ENCODE peak calls at places on chromosomes 12 and 14, in ten cellular contexts. Q is mucosa of gallbladder; R is kidney epithelial cell; E is activated CD8-positive, alpha-beta T cell treated with anti-CD3 and anti-CD28 coated beads for 36 hours; A is SW480; T is neuronal stem cell; S is memory B cell; G is astrocyte of the spinal cord; L is SK-N-DZ; H is anterior cingulate cortex. X is an unnamed sample.

GRCh38 chr12:61452076-61452475 is 808.1 kb upstream of the USP15 start:
- DNase-seq in Q (no peak), R (no peak), E (no peak), A (peak), T (peak), S (no peak), G (no peak), L (no peak), H (no peak), X (no peak)

GRCh38 chr12:6603095-6603567 is 4.0 kb downstream of the CHD4 start:
- DNase-seq in Q (no peak), R (no peak), E (peak), A (no peak), T (no peak), S (no peak), G (peak), L (no peak), H (no peak), X (peak)

GRCh38 chr14:82501554-82501953 is 967.9 kb upstream of the SEL1L start:
- DNase-seq in Q (no peak), R (no peak), E (no peak), A (peak), T (no peak), S (no peak), G (no peak), L (no peak), H (no peak), X (peak)

GRCh38 chr12:49537231-49537708 is 1.6 kb upstream of the KCNH3 start:
- DNase-seq in Q (no peak), R (no peak), E (no peak), A (no peak), T (no peak), S (no peak), G (no peak), L (peak), H (no peak), X (peak)

GRCh38 chr14:91254456-91254855 is 10.0 kb upstream of the GPR68 start:
- DNase-seq in Q (no peak), R (no peak), E (peak), A (no peak), T (no peak), S (no peak), G (no peak), L (no peak), H (no peak), X (peak)

GRCh38 chr12:15728118-15728598 is 61.0 kb downstream of the EPS8 start:
- DNase-seq in Q (no peak), R (peak), E (no peak), A (no peak), T (no peak), S (no peak), G (peak), L (no peak), H (no peak), X (peak)

GRCh38 chr14:54798465-54799124 is 104.0 kb downstream of the GCH1 start:
- DNase-seq in Q (no peak), R (no peak), E (no peak), A (no peak), T (no peak), S (no peak), G (no peak), L (no peak), H (no peak), X (peak)

GRCh38 chr14:104436047-104436531 is 143.5 kb upstream of the C14orf180 start:
- DNase-seq in Q (peak), R (no peak), E (no peak), A (peak), T (no peak), S (no peak), G (peak), L (peak), H (no peak), X (no peak)

GRCh38 chr14:74867673-74868072 is 8.3 kb downstream of the PROX2 start:
- DNase-seq in Q (peak), R (no peak), E (peak), A (no peak), T (no peak), S (no peak), G (peak), L (no peak), H (no peak), X (no peak)

GRCh38 chr12:65430571-65431306 is 152.3 kb downstream of the MSRB3 start:
- DNase-seq in Q (no peak), R (peak), E (no peak), A (peak), T (no peak), S (no peak), G (peak), L (no peak), H (no peak), X (no peak)

GRCh38 chr12:50764861-50765324 is 992 bp downstream of the ATF1 start:
- DNase-seq in Q (peak), R (no peak), E (peak), A (peak), T (no peak), S (no peak), G (peak), L (no peak), H (no peak), X (peak)

GRCh38 chr12:96886998-96887677 is 19.9 kb upstream of the NEDD1 start:
- DNase-seq in Q (peak), R (no peak), E (no peak), A (no peak), T (no peak), S (no peak), G (peak), L (no peak), H (no peak), X (no peak)

GRCh38 chr12:46490635-46491034 is 118.1 kb upstream of the SLC38A2 start:
- DNase-seq in Q (no peak), R (no peak), E (no peak), A (no peak), T (no peak), S (no peak), G (peak), L (no peak), H (no peak), X (no peak)

GRCh38 chr14:93943930-93944329 is 16.8 kb downstream of the FAM181A start:
- DNase-seq in Q (no peak), R (no peak), E (no peak), A (no peak), T (no peak), S (no peak), G (no peak), L (no peak), H (no peak), X (no peak)

GRCh38 chr12:71426648-71427047 is 12.9 kb upstream of the LGR5 start:
- DNase-seq in Q (no peak), R (no peak), E (no peak), A (no peak), T (no peak), S (no peak), G (peak), L (no peak), H (no peak), X (no peak)

GRCh38 chr12:120119395-120119973 is 2.9 kb upstream of the RAB35 start:
- DNase-seq in Q (no peak), R (no peak), E (peak), A (no peak), T (no peak), S (no peak), G (peak), L (no peak), H (no peak), X (no peak)

GRCh38 chr12:31308116-31308515 is 17.8 kb downstream of the SINHCAF start:
- DNase-seq in Q (no peak), R (no peak), E (no peak), A (no peak), T (no peak), S (no peak), G (no peak), L (no peak), H (no peak), X (peak)

GRCh38 chr14:77278461-77279230 is 7.6 kb upstream of the NGB start:
- DNase-seq in Q (no peak), R (no peak), E (no peak), A (no peak), T (no peak), S (no peak), G (no peak), L (no peak), H (no peak), X (no peak)

GRCh38 chr12:116628989-116629388 is 69.8 kb downstream of the MAP1LC3B2 start:
- DNase-seq in Q (no peak), R (no peak), E (no peak), A (no peak), T (no peak), S (no peak), G (no peak), L (no peak), H (no peak), X (no peak)

GRCh38 chr12:90854136-90854689 is 100.8 kb downstream of the CCER1 start:
- DNase-seq in Q (no peak), R (no peak), E (peak), A (peak), T (peak), S (no peak), G (peak), L (peak), H (no peak), X (peak)

GRCh38 chr14:97687944-97688625 is 890.9 kb downstream of the VRK1 start:
- DNase-seq in Q (no peak), R (no peak), E (no peak), A (no peak), T (no peak), S (no peak), G (no peak), L (no peak), H (no peak), X (no peak)

GRCh38 chr12:130716918-130717306 is 813 bp upstream of the RIMBP2 start:
- DNase-seq in Q (no peak), R (no peak), E (no peak), A (no peak), T (no peak), S (no peak), G (no peak), L (no peak), H (no peak), X (no peak)

X was measured in NCI-H82.